ENCODE peak calls at places on chromosome 2, in four cellular contexts. One of them, this sample, is unnamed.

GRCh38 chr2:164800572-164800971 is 41.1 kb downstream of the COBLL1 start:
- DNase-seq in AG10803: no peak
- DNase-seq in GM10248: no peak
- DNase-seq in GM06990: no peak
- DNase-seq in this sample: no peak

GRCh38 chr2:218166791-218167190 is at the start of gene CXCR1:
- DNase-seq in AG10803: no peak
- DNase-seq in GM10248: no peak
- DNase-seq in GM06990: no peak
- DNase-seq in this sample: peak

GRCh38 chr2:209236369-209236768 is 187.5 kb upstream of the MAP2 start:
- DNase-seq in AG10803: no peak
- DNase-seq in GM10248: no peak
- DNase-seq in GM06990: no peak
- DNase-seq in this sample: no peak

GRCh38 chr2:64923385-64923710 is 65.9 kb upstream of the SLC1A4 start:
- DNase-seq in AG10803: no peak
- DNase-seq in GM10248: no peak
- DNase-seq in GM06990: no peak
- DNase-seq in this sample: no peak

GRCh38 chr2:239826786-239827510 is 198.2 kb downstream of the NDUFA10 start:
- DNase-seq in AG10803: no peak
- DNase-seq in GM10248: no peak
- DNase-seq in GM06990: no peak
- DNase-seq in this sample: no peak

GRCh38 chr2:228728961-228729360 is 542.1 kb downstream of the PID1 start:
- DNase-seq in AG10803: peak
- DNase-seq in GM10248: no peak
- DNase-seq in GM06990: no peak
- DNase-seq in this sample: no peak

GRCh38 chr2:17740203-17740602 is 13.4 kb downstream of the SMC6 start:
- DNase-seq in AG10803: no peak
- DNase-seq in GM10248: no peak
- DNase-seq in GM06990: no peak
- DNase-seq in this sample: no peak

GRCh38 chr2:166899676-166900075 is 11.4 kb downstream of the XIRP2 start:
- DNase-seq in AG10803: no peak
- DNase-seq in GM10248: no peak
- DNase-seq in GM06990: no peak
- DNase-seq in this sample: no peak

GRCh38 chr2:197121756-197122385 is 188.7 kb downstream of the ANKRD44 start:
- DNase-seq in AG10803: no peak
- DNase-seq in GM10248: no peak
- DNase-seq in GM06990: no peak
- DNase-seq in this sample: no peak

GRCh38 chr2:229319558-229319957 is 48.5 kb upstream of the PID1 start:
- DNase-seq in AG10803: no peak
- DNase-seq in GM10248: no peak
- DNase-seq in GM06990: no peak
- DNase-seq in this sample: no peak

GRCh38 chr2:43052204-43052943 is 174.0 kb downstream of the ZFP36L2 start:
- DNase-seq in AG10803: no peak
- DNase-seq in GM10248: no peak
- DNase-seq in GM06990: no peak
- DNase-seq in this sample: no peak

GRCh38 chr2:222380456-222380855 is 43.9 kb upstream of the SGPP2 start:
- DNase-seq in AG10803: no peak
- DNase-seq in GM10248: no peak
- DNase-seq in GM06990: no peak
- DNase-seq in this sample: no peak

GRCh38 chr2:232231514-232231913 is 147.0 kb upstream of the ALPP start:
- DNase-seq in AG10803: no peak
- DNase-seq in GM10248: no peak
- DNase-seq in GM06990: no peak
- DNase-seq in this sample: no peak

GRCh38 chr2:232229917-232230310 is 148.6 kb upstream of the ALPP start:
- DNase-seq in AG10803: peak
- DNase-seq in GM10248: no peak
- DNase-seq in GM06990: no peak
- DNase-seq in this sample: no peak

GRCh38 chr2:232228332-232228731 is 150.2 kb upstream of the ALPP start:
- DNase-seq in AG10803: no peak
- DNase-seq in GM10248: no peak
- DNase-seq in GM06990: no peak
- DNase-seq in this sample: no peak

GRCh38 chr2:232229296-232229916 is 149.1 kb upstream of the ALPP start:
- DNase-seq in AG10803: peak
- DNase-seq in GM10248: no peak
- DNase-seq in GM06990: no peak
- DNase-seq in this sample: peak

DNA sequence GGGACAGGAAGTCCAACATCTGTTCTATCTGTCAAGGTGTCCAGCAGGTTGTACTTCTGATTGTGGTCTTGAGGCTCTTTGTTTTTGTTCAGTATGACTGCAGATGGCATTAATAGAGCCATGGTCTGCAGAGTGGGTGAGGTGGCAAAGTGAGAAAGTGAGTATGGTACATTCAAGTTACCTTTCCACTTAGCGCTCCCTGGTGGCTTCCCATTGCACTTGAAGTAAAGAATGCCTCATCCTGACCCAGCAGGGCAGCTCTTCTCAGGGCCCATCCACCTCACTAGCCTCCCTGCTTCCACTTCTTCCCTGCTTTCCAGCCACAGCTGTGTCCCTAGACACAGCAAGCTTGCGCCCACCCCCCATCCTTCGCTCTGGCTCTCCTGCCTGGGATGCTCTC is 148.0 kb upstream of the ALPP start:
- DNase-seq in AG10803: no peak
- DNase-seq in GM10248: no peak
- DNase-seq in GM06990: no peak
- DNase-seq in this sample: peak
- TF ChIP-seq CTCF in AG10803: peak
- TF ChIP-seq CTCF in GM10248: peak
- TF ChIP-seq CTCF in GM06990: peak
- TF ChIP-seq CTCF in this sample: peak

GRCh38 chr2:200471928-200472645 is 37.8 kb downstream of the KCTD18 start:
- DNase-seq in AG10803: no peak
- DNase-seq in GM10248: peak
- DNase-seq in GM06990: no peak
- DNase-seq in this sample: peak

GRCh38 chr2:200467806-200468686 is 41.8 kb downstream of the KCTD18 start:
- DNase-seq in AG10803: no peak
- DNase-seq in GM10248: no peak
- DNase-seq in GM06990: no peak
- DNase-seq in this sample: no peak

GRCh38 chr2:200469708-200470600 is 39.9 kb downstream of the KCTD18 start:
- DNase-seq in AG10803: no peak
- DNase-seq in GM10248: no peak
- DNase-seq in GM06990: no peak
- DNase-seq in this sample: no peak

GRCh38 chr2:200472853-200473464 is 36.9 kb downstream of the KCTD18 start:
- DNase-seq in AG10803: no peak
- DNase-seq in GM10248: no peak
- DNase-seq in GM06990: peak
- DNase-seq in this sample: peak

DNA sequence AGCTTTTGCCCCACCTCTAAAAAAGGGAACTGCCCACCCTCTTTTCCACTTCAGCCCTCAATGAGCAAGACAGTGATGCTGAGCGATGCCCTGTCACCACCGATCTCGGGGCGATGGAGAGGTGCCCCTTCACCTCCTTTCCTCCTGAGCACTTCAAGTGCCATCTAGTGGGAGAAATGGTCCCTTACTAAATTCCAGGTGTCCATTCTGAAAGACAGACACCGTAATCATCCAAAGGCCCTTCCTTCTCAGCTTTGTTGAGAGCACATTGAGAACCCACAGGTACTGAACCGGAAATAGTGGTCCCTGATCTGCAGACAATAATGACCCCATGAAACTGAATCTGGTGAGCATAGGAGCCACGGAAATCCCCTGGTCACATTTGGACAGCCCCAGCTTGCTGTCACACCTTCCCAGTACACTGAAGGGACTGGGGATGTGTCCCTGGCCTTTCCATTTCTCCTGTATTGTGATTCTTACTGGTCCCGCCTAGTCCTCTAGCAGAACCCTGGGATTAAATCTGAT is 38.5 kb downstream of the KCTD18 start:
- DNase-seq in AG10803: no peak
- DNase-seq in GM10248: peak
- DNase-seq in GM06990: peak
- DNase-seq in this sample: peak
- TF ChIP-seq CTCF in AG10803: peak
- TF ChIP-seq CTCF in GM10248: peak
- TF ChIP-seq CTCF in GM06990: peak
- TF ChIP-seq CTCF in this sample: peak

GRCh38 chr2:85831735-85832134 is 57.1 kb downstream of the ST3GAL5 start:
- DNase-seq in AG10803: no peak
- DNase-seq in GM10248: no peak
- DNase-seq in GM06990: peak
- DNase-seq in this sample: peak

GRCh38 chr2:85826990-85827878 is 61.6 kb downstream of the ST3GAL5 start:
- DNase-seq in AG10803: peak
- DNase-seq in GM10248: peak
- DNase-seq in GM06990: peak
- DNase-seq in this sample: peak

GRCh38 chr2:85828725-85829124 is 60.1 kb downstream of the ST3GAL5 start:
- DNase-seq in AG10803: peak
- DNase-seq in GM10248: no peak
- DNase-seq in GM06990: no peak
- DNase-seq in this sample: no peak

GRCh38 chr2:85827879-85828569 is 60.8 kb downstream of the ST3GAL5 start:
- DNase-seq in AG10803: no peak
- DNase-seq in GM10248: no peak
- DNase-seq in GM06990: no peak
- DNase-seq in this sample: no peak

GRCh38 chr2:85830645-85831044 is 58.1 kb downstream of the ST3GAL5 start:
- DNase-seq in AG10803: no peak
- DNase-seq in GM10248: no peak
- DNase-seq in GM06990: no peak
- DNase-seq in this sample: peak
- TF ChIP-seq CTCF in AG10803: no peak
- TF ChIP-seq CTCF in GM10248: peak
- TF ChIP-seq CTCF in GM06990: peak
- TF ChIP-seq CTCF in this sample: peak

DNA sequence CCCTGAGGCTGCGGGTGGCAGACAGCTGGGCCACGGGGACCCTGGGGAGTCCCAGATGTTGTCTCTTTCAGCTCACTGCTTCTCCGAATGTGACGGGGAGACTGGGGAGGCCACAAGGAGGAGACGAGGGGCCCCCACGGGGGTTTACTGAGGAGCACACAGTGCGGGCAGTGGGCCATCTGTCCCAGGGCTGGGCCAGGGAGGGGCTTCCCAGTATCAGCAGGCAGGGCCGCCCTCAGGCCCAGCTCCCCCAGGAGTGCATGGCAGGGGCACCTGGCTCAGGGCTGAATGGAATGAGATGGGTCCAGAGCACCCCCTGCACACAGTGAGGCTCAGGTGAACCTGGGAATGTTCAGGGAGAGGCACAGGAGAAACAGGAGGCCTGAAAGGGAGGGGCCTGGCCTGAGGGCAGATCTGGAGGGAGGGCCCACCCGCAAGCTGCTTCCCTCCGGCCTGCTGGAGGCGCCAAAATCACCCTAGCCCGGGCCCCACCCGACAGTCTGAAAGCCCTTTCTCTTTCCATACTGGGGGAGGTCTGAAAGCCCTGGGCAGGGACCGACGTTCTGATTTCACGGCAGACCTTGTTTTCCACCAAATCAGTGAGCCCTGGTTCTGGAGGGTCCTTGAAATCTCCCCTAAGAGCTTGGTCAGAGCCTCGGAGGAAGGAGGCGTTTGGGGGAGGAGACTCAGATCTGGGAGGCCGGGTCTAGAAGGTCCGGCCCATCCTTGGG is 35.5 kb upstream of the PTMA start:
- DNase-seq in AG10803: peak
- DNase-seq in GM10248: peak
- DNase-seq in GM06990: peak
- DNase-seq in this sample: peak
- TF ChIP-seq CTCF in AG10803: peak
- TF ChIP-seq CTCF in GM10248: peak
- TF ChIP-seq CTCF in GM06990: peak
- TF ChIP-seq CTCF in this sample: peak

GRCh38 chr2:29239209-29239960 is 124.2 kb downstream of the CLIP4 start:
- DNase-seq in AG10803: no peak
- DNase-seq in GM10248: no peak
- DNase-seq in GM06990: no peak
- DNase-seq in this sample: no peak
- TF ChIP-seq CTCF in AG10803: no peak
- TF ChIP-seq CTCF in GM10248: no peak
- TF ChIP-seq CTCF in GM06990: no peak
- TF ChIP-seq CTCF in this sample: no peak

DNA sequence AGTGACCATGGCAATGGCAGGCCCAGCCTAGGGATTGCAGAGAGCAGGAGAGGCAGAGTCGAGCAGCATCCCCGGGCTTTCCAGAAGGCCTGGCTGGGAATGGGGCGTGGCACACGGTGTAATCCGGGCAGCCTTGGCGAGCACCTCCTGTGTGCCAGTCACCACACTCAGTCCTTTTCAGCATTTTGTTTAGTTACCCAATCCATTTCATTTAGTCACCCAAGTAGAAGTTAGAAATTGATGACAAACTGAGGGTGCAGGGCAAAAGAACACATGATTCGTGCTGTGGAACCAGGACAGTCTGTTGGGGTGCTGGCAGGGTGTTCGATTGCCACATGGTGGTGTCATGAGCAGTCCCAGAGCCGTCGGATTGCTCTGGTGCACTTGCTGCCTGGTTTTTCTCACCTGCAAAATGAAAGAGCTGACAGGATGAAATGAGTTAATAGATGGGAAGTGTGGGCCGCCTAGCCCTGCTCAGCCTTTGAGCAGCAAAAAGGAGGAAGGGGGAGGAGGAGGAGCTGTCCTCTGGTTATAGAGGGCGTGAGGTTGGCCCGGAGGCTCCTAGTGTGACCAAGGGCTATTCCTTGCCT is 299.4 kb downstream of the AGAP1 start:
- DNase-seq in AG10803: peak
- DNase-seq in GM10248: no peak
- DNase-seq in GM06990: no peak
- DNase-seq in this sample: peak
- TF ChIP-seq CTCF in AG10803: peak
- TF ChIP-seq CTCF in GM10248: peak
- TF ChIP-seq CTCF in GM06990: peak
- TF ChIP-seq CTCF in this sample: peak

GRCh38 chr2:39381653-39382052 is 55.4 kb downstream of the MAP4K3 start:
- DNase-seq in AG10803: no peak
- DNase-seq in GM10248: no peak
- DNase-seq in GM06990: no peak
- DNase-seq in this sample: no peak

GRCh38 chr2:39377226-39377939 is 59.7 kb downstream of the MAP4K3 start:
- DNase-seq in AG10803: no peak
- DNase-seq in GM10248: peak
- DNase-seq in GM06990: peak
- DNase-seq in this sample: peak

GRCh38 chr2:39378968-39379367 is 58.1 kb downstream of the MAP4K3 start:
- DNase-seq in AG10803: peak
- DNase-seq in GM10248: no peak
- DNase-seq in GM06990: no peak
- DNase-seq in this sample: no peak

GRCh38 chr2:39380525-39381150 is 56.4 kb downstream of the MAP4K3 start:
- DNase-seq in AG10803: peak
- DNase-seq in GM10248: no peak
- DNase-seq in GM06990: no peak
- DNase-seq in this sample: no peak

GRCh38 chr2:39379643-39380524 is 57.2 kb downstream of the MAP4K3 start:
- DNase-seq in AG10803: peak
- DNase-seq in GM10248: peak
- DNase-seq in GM06990: peak
- DNase-seq in this sample: peak
- TF ChIP-seq CTCF in AG10803: peak
- TF ChIP-seq CTCF in GM10248: peak
- TF ChIP-seq CTCF in GM06990: peak
- TF ChIP-seq CTCF in this sample: peak